ENCODE peak calls at places on chromosomes 7 and 10, in seven cellular contexts. N is transverse colon, S is stomach, X is spleen, G is prostate gland, B is SK-N-SH, J is GM23338. M is an unnamed sample.

GRCh38 chr10:15321431-15322321 is 49.4 kb downstream of the FAM171A1 start:
- DNase-seq in N (no peak), S (no peak), X (no peak), G (no peak), B (peak; percentile 45), J (no peak), M (no peak)

GRCh38 chr7:4531236-4531635 is 150.9 kb upstream of the FOXK1 start:
- DNase-seq in N (no peak), S (no peak), X (no peak), G (no peak), B (no peak), J (peak; percentile 75), M (no peak)

GRCh38 chr10:61961278-61961677 is 59.8 kb downstream of the ARID5B start:
- DNase-seq in N (no peak), S (no peak), X (no peak), G (no peak), B (no peak), J (no peak), M (peak; percentile 18)

GRCh38 chr7:30327813-30328212 is 43.4 kb downstream of the ZNRF2 start:
- DNase-seq in N (no peak), S (no peak), X (no peak), G (no peak), B (no peak), J (no peak), M (no peak)

GRCh38 chr10:88070080-88070880 is 206.9 kb downstream of the PTEN start:
- DNase-seq in N (no peak), S (no peak), X (no peak), G (no peak), B (no peak), J (no peak), M (no peak)

GRCh38 chr10:103394180-103394579 is 2.1 kb downstream of the ATP5MK start:
- DNase-seq in N (no peak), S (no peak), X (no peak), G (no peak), B (no peak), J (no peak), M (no peak)

GRCh38 chr7:77697535-77697831 is 1.2 kb downstream of the RSBN1L start:
- DNase-seq in N (peak; percentile 62), S (no peak), X (peak; percentile 83), G (no peak), B (peak; percentile 64), J (no peak), M (no peak)

GRCh38 chr7:47498229-47499056 is 83.5 kb downstream of the TNS3 start:
- DNase-seq in N (peak; percentile 71), S (no peak), X (peak; percentile 80), G (no peak), B (no peak), J (no peak), M (no peak)

GRCh38 chr7:108824840-108825540 is 255.3 kb downstream of the DNAJB9 start:
- DNase-seq in N (no peak), S (no peak), X (no peak), G (no peak), B (no peak), J (no peak), M (no peak)

GRCh38 chr10:11727563-11727962 is 14.6 kb upstream of the ECHDC3 start:
- DNase-seq in N (no peak), S (no peak), X (no peak), G (no peak), B (no peak), J (no peak), M (no peak)

GRCh38 chr7:149816267-149816751 is 21.9 kb upstream of the ZNF862 start:
- DNase-seq in N (no peak), S (no peak), X (no peak), G (no peak), B (no peak), J (no peak), M (no peak)

GRCh38 chr7:23438171-23438570 is 32.1 kb downstream of the IGF2BP3 start:
- DNase-seq in N (no peak), S (no peak), X (no peak), G (no peak), B (no peak), J (no peak), M (no peak)

GRCh38 chr7:111029574-111030357 is 61.2 kb upstream of the LRRN3 start:
- DNase-seq in N (peak; percentile 8), S (no peak), X (no peak), G (no peak), B (no peak), J (no peak), M (no peak)

GRCh38 chr7:8581842-8582241 is 148.4 kb downstream of the NXPH1 start:
- DNase-seq in N (no peak), S (no peak), X (peak; percentile 59), G (no peak), B (no peak), J (no peak), M (no peak)

GRCh38 chr10:15331456-15331855 is 39.6 kb downstream of the FAM171A1 start:
- DNase-seq in N (peak; percentile 43), S (no peak), X (no peak), G (no peak), B (no peak), J (no peak), M (no peak)

GRCh38 chr7:51949726-51950644 is 633.4 kb upstream of the COBL start:
- DNase-seq in N (no peak), S (no peak), X (no peak), G (no peak), B (peak; percentile 28), J (peak; percentile 92), M (no peak)

GRCh38 chr7:50860598-50860997 is 77.9 kb upstream of the GRB10 start:
- DNase-seq in N (no peak), S (no peak), X (no peak), G (no peak), B (no peak), J (no peak), M (no peak)

GRCh38 chr10:62744136-62744535 is 60.4 kb upstream of the ADO start:
- DNase-seq in N (no peak), S (no peak), X (no peak), G (no peak), B (no peak), J (no peak), M (no peak)

GRCh38 chr7:27096756-27097514 is 1.1 kb upstream of the HOXA1 start:
- DNase-seq in N (peak; percentile 52), S (no peak), X (peak; percentile 88), G (no peak), B (no peak), J (peak; percentile 47), M (no peak)

GRCh38 chr7:70178787-70179186 is 580.5 kb downstream of the AUTS2 start:
- DNase-seq in N (peak; percentile 84), S (no peak), X (no peak), G (peak; percentile 80), B (no peak), J (no peak), M (no peak)

GRCh38 chr10:101446947-101447346 is 93.0 kb downstream of the BTRC start:
- DNase-seq in N (no peak), S (no peak), X (no peak), G (no peak), B (no peak), J (no peak), M (no peak)

GRCh38 chr7:43650457-43651052 is 67.6 kb downstream of the STK17A start:
- DNase-seq in N (no peak), S (no peak), X (peak; percentile 78), G (no peak), B (no peak), J (no peak), M (no peak)

GRCh38 chr10:44335330-44336021 is 49.4 kb downstream of the CXCL12 start:
- DNase-seq in N (no peak), S (no peak), X (no peak), G (no peak), B (no peak), J (no peak), M (no peak)

GRCh38 chr10:117743517-117743916 is 201.0 kb downstream of the EMX2 start:
- DNase-seq in N (no peak), S (no peak), X (no peak), G (no peak), B (no peak), J (no peak), M (no peak)

GRCh38 chr7:65379318-65379717 is 5.7 kb downstream of the ZNF92 start:
- DNase-seq in N (no peak), S (no peak), X (no peak), G (no peak), B (no peak), J (no peak), M (no peak)
- TF ChIP-seq POLR2AphosphoS5 in N (no peak), S (no peak), X (no peak), G (no peak), B (no peak), J (no peak), M (no peak)

GRCh38 chr7:16908561-16908960 is 26.8 kb upstream of the AGR3 start:
- DNase-seq in N (no peak), S (no peak), X (no peak), G (no peak), B (no peak), J (no peak), M (no peak)

GRCh38 chr7:16904086-16904485 is 22.3 kb upstream of the AGR3 start:
- DNase-seq in N (no peak), S (no peak), X (no peak), G (no peak), B (no peak), J (no peak), M (no peak)

GRCh38 chr7:16900212-16900768 is 18.5 kb upstream of the AGR3 start:
- DNase-seq in N (no peak), S (no peak), X (no peak), G (no peak), B (no peak), J (no peak), M (no peak)

DNA sequence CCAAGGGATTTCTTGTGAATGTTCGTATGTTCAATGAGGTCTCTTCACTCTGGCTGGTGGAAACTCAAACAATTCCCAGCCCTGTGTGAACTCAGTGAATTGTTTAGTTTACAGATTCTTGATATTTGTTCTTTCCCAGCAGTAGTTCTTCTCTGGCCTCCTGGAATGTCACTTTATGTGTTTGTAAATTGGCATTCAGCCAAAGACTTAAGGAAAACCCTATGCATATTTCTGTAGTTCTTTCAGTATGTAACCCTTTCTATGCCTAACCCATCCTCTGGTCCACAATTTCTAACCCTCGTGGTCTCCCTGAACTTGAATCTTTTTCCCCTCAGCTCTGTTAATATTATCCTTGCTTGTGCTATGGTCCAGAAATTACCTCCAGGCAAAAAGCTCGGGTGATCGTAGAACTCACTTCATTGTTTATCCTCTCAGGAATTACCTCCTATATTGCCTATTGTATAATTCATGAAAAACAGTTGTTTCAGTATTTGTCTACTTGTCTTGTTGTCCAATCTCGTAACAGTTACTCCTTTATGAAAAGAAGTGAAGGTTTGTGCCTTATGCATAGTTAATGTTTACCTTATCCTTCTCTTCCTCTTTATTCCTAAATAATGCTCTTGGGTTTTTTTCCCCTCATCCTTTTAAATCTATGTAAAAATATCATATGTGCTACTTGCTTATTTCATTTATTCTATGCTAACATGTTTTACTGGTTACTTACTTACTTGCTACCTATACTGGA is 23.7 kb upstream of the AGR3 start:
- DNase-seq in N (no peak), S (no peak), X (no peak), G (no peak), B (no peak), J (peak; percentile 52), M (no peak)
- TF ChIP-seq POLR2AphosphoS5 in N (no peak), S (no peak), X (no peak), G (no peak), B (no peak), J (no peak), M (no peak)

GRCh38 chr7:25842201-25842726 is 309.7 kb upstream of the NFE2L3 start:
- DNase-seq in N (no peak), S (no peak), X (no peak), G (no peak), B (no peak), J (no peak), M (no peak)
- TF ChIP-seq POLR2AphosphoS5 in N (no peak), S (no peak), X (no peak), G (no peak), B (no peak), J (no peak), M (no peak)

GRCh38 chr10:71868192-71868697 is 17.2 kb upstream of the PSAP start:
- DNase-seq in N (peak; percentile 68), S (no peak), X (peak; percentile 77), G (no peak), B (peak; percentile 44), J (no peak), M (no peak)
- TF ChIP-seq POLR2AphosphoS5 in N (peak; percentile 22), S (peak; percentile 36), X (peak; percentile 27), G (peak; percentile 33), B (no peak), J (no peak), M (no peak)

M was measured in GM12891.